ENCODE peak calls at places on chromosomes 3 and 15, in four cellular contexts. L, A, N and X are unnamed samples.

GRCh38 chr3:25426408-25426807 is 1.7 kb upstream of the RARB start:
- DNase-seq in L (no peak), A (peak; percentile 39), N (no peak), X (no peak)

GRCh38 chr15:41774873-41775417 is 661 bp downstream of the MAPKBP1 start:
- DNase-seq in L (no peak), A (no peak), N (no peak), X (no peak)

GRCh38 chr15:67050062-67050461 is 15.3 kb upstream of the SMAD3 start:
- DNase-seq in L (no peak), A (no peak), N (no peak), X (no peak)

GRCh38 chr15:48667701-48668100 is 22.2 kb upstream of the FBN1 start:
- DNase-seq in L (no peak), A (no peak), N (no peak), X (no peak)

GRCh38 chr15:72155021-72155621 is 36.9 kb downstream of the SENP8 start:
- DNase-seq in L (peak; percentile 34), A (peak; percentile 36), N (no peak), X (no peak)

GRCh38 chr3:57957823-57958222 is 50.4 kb upstream of the FLNB start:
- DNase-seq in L (no peak), A (no peak), N (no peak), X (no peak)

GRCh38 chr3:21500834-21501233 is 250.2 kb downstream of the ZNF385D start:
- DNase-seq in L (peak; percentile 1), A (no peak), N (no peak), X (no peak)

GRCh38 chr15:41695750-41696436 is 35.7 kb downstream of the MGA start:
- DNase-seq in L (no peak), A (peak; percentile 45), N (peak; percentile 47), X (no peak)

GRCh38 chr3:69420781-69421520 is 35.1 kb upstream of the FRMD4B start:
- DNase-seq in L (no peak), A (no peak), N (no peak), X (no peak)

GRCh38 chr3:128994173-128994512 is 267 bp upstream of the CFAP92 start:
- DNase-seq in L (no peak), A (no peak), N (no peak), X (no peak)

GRCh38 chr3:197878427-197878826 is 71.6 kb upstream of the RPL35A start:
- DNase-seq in L (no peak), A (no peak), N (no peak), X (no peak)

GRCh38 chr15:41804361-41804760 is 23.5 kb upstream of the JMJD7 start:
- DNase-seq in L (no peak), A (no peak), N (no peak), X (no peak)

GRCh38 chr3:101995371-101996046 is 146.2 kb downstream of the NFKBIZ start:
- DNase-seq in L (no peak), A (no peak), N (no peak), X (no peak)

GRCh38 chr15:94924057-94924456 is 692.7 kb downstream of the MCTP2 start:
- DNase-seq in L (no peak), A (no peak), N (no peak), X (no peak)

GRCh38 chr3:126422571-126423091 is 27.9 kb downstream of the CFAP100 start:
- DNase-seq in L (no peak), A (no peak), N (no peak), X (peak; percentile 75)

GRCh38 chr3:5545719-5546118 is 358.2 kb downstream of the EDEM1 start:
- DNase-seq in L (no peak), A (no peak), N (no peak), X (no peak)

GRCh38 chr3:123728014-123728413 is 143.2 kb upstream of the HACD2 start:
- DNase-seq in L (no peak), A (no peak), N (no peak), X (no peak)

GRCh38 chr3:110790631-110791030 is 281.0 kb upstream of the NECTIN3 start:
- DNase-seq in L (no peak), A (no peak), N (no peak), X (no peak)

GRCh38 chr3:51680196-51680595 is 9.1 kb downstream of the TEX264 start:
- DNase-seq in L (no peak), A (no peak), N (no peak), X (no peak)

GRCh38 chr15:66006986-66007385 is 137.7 kb downstream of the RAB11A start:
- DNase-seq in L (peak; percentile 15), A (no peak), N (no peak), X (no peak)

GRCh38 chr15:53559364-53560253 is 199.9 kb downstream of the WDR72 start:
- DNase-seq in L (no peak), A (no peak), N (no peak), X (no peak)

GRCh38 chr15:84917452-84917851 is 33.0 kb downstream of the SLC28A1 start:
- DNase-seq in L (no peak), A (no peak), N (no peak), X (no peak)

GRCh38 chr15:31740203-31740602 is 290.1 kb upstream of the CHRNA7 start:
- DNase-seq in L (no peak), A (peak; percentile 59), N (no peak), X (no peak)

GRCh38 chr3:535566-536416 is 339.2 kb downstream of the CHL1 start:
- DNase-seq in L (peak; percentile 92), A (peak; percentile 72), N (no peak), X (no peak)

GRCh38 chr3:182405752-182406151 is 387.6 kb upstream of the ATP11B start:
- DNase-seq in L (no peak), A (no peak), N (no peak), X (no peak)

GRCh38 chr3:43998841-43999805 is 242.6 kb upstream of the TOPAZ1 start:
- DNase-seq in L (peak; percentile 89), A (peak; percentile 89), N (peak; percentile 42), X (no peak)

GRCh38 chr3:144341461-144341860 is 369.8 kb downstream of the DIPK2A start:
- DNase-seq in L (no peak), A (no peak), N (no peak), X (no peak)

GRCh38 chr3:144343343-144343742 is 371.7 kb downstream of the DIPK2A start:
- DNase-seq in L (no peak), A (no peak), N (no peak), X (no peak)

GRCh38 chr3:144344925-144345548 is 373.4 kb downstream of the DIPK2A start:
- DNase-seq in L (no peak), A (peak; percentile 18), N (no peak), X (no peak)

DNA sequence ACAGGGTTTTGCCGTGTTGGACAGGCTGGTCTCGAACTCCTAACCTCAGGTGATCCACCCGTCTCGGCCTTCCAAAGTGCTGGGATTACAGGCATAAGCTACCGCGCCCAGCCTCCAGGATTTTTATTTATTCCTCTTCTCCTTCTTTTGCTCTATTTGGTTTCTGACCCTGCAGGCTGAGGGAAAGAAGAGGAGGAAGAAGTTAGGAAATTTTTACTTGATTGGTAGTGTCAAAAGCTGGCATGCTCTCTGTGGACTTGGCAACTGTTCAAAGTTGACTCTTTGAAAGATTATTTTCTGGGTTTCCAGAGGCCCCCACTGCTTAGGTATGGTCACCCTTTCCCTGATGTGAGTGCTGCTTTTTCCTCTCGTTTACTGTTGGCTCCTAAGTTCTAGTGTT is 372.2 kb downstream of the DIPK2A start:
- DNase-seq in L (no peak), A (no peak), N (no peak), X (no peak)
- TF ChIP-seq POLR2AphosphoS5 in L (no peak), A (no peak), N (no peak), X (no peak)

DNA sequence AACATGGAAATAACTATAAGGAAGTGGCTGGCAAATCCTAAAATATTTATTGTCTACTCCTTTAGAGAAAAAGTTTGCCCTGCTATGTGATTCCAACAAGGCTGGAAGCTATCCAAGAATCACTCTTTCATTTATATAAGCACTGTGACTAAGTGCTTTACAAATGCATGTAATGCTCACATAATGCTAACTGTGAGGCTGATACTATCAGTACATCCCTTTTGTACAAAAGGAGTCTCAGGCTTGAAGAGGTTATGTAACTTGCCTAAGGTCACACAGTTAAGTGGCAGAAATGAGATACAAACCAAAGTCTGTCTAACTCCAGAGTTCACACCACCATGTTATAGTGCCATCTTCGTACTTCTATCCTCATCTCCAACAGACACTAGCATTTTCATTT is 17.0 kb downstream of the TOPBP1 start:
- DNase-seq in L (no peak), A (no peak), N (no peak), X (no peak)
- TF ChIP-seq POLR2AphosphoS5 in L (no peak), A (no peak), N (no peak), X (no peak)

DNA sequence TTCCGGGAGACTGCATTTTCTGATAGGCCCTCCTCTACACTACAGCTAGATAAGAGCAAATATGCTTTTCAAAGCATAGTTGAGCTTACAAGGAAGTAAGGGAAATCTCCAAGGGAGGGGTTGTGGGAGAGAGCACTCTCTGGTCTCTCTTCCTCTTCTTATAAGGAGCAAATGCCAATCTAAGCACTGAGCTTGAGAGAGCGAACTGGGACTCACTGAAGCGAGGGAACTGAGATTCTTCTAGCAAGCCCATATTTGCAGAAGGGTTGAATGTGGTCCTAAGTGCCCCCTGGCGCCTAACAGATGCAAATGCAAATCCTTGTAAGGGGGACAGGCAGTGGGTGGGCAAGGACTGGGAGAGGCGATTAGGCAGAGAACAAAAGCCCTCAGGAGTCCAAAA is 164.8 kb downstream of the ERC2 start:
- DNase-seq in L (no peak), A (peak; percentile 92), N (peak; percentile 12), X (no peak)
- TF ChIP-seq POLR2AphosphoS5 in L (no peak), A (no peak), N (no peak), X (no peak)

GRCh38 chr15:101185336-101185735 is 66.5 kb downstream of the CHSY1 start:
- DNase-seq in L (no peak), A (no peak), N (no peak), X (no peak)

GRCh38 chr15:101184830-101185229 is 67.0 kb downstream of the CHSY1 start:
- DNase-seq in L (no peak), A (no peak), N (no peak), X (no peak)

GRCh38 chr15:101183926-101184305 is 67.9 kb downstream of the CHSY1 start:
- DNase-seq in L (no peak), A (no peak), N (no peak), X (no peak)

GRCh38 chr15:101182215-101182614 is 69.6 kb downstream of the CHSY1 start:
- DNase-seq in L (no peak), A (no peak), N (no peak), X (no peak)

GRCh38 chr15:101183226-101183925 is 68.5 kb downstream of the CHSY1 start:
- DNase-seq in L (peak; percentile 55), A (no peak), N (no peak), X (no peak)
- TF ChIP-seq POLR2AphosphoS5 in L (peak; percentile 34), A (no peak), N (no peak), X (peak; percentile 43)

DNA sequence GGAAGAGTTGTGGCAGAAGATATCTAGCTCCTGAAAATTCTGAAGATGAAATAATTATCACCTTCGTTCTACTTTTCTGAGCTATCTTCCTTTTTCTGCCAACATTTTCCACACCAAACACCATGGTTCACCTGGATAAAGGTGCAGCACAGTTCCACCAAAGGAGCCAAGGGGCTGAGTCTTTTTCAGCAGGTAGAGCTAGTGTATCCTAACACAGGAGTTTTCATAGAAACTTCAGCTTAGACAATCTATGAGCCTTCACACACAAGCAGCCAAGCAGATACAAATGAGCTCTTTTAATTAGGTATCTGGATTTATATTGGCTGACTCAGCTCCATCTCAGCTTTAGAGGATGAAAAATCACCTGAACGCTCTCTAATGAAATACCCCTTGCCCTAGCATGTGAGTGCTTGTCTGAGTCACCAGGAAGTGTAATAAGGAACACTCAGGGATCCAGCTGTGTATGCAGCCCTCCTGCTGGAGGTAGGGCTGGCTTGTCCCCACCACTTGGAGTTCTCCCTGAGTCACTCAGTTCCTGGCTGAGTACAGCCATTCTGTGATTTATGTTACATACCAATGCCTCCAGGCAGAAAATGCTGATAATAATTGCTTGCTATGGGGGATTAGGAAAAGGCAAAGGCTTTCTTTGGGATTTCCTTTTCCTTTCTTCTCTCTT is 385.7 kb downstream of the LSAMP start:
- DNase-seq in L (no peak), A (peak; percentile 52), N (no peak), X (no peak)
- TF ChIP-seq POLR2AphosphoS5 in L (no peak), A (no peak), N (no peak), X (no peak)

GRCh38 chr3:185639632-185640206 is 53.6 kb downstream of the SENP2 start:
- DNase-seq in L (no peak), A (no peak), N (no peak), X (no peak)
- TF ChIP-seq POLR2AphosphoS5 in L (no peak), A (no peak), N (no peak), X (no peak)